ENCODE peak calls at places on chromosome 17, in seven cellular contexts. One of them, this sample, is unnamed.
A peak's percentile ranks its signal among the peaks of the same experiment; 100 is the strongest.

GRCh38 chr17:56933868-56934267 is 20.0 kb upstream of the TRIM25 start:
- DNase-seq in fibroblast of lung: no peak
- DNase-seq in RWPE2: no peak
- DNase-seq in A549: no peak
- DNase-seq in MM.1S: no peak
- DNase-seq in GM23248: no peak
- DNase-seq in K562: no peak
- DNase-seq in this sample: no peak

GRCh38 chr17:36463916-36464764 is 22.3 kb upstream of the ZNHIT3 start:
- DNase-seq in fibroblast of lung: peak; percentile 75
- DNase-seq in RWPE2: peak; percentile 87
- DNase-seq in A549: peak; percentile 74
- DNase-seq in MM.1S: peak; percentile 74
- DNase-seq in GM23248: peak; percentile 95
- DNase-seq in K562: peak; percentile 88
- DNase-seq in this sample: peak; percentile 39

GRCh38 chr17:32335647-32336046 is 6.3 kb downstream of the C17orf75 start:
- DNase-seq in fibroblast of lung: peak; percentile 89
- DNase-seq in RWPE2: no peak
- DNase-seq in A549: no peak
- DNase-seq in MM.1S: no peak
- DNase-seq in GM23248: peak; percentile 77
- DNase-seq in K562: no peak
- DNase-seq in this sample: peak; percentile 76

GRCh38 chr17:36069131-36069530 is 5.1 kb downstream of the CCL18 start:
- DNase-seq in fibroblast of lung: no peak
- DNase-seq in RWPE2: no peak
- DNase-seq in A549: no peak
- DNase-seq in MM.1S: no peak
- DNase-seq in GM23248: no peak
- DNase-seq in K562: no peak
- DNase-seq in this sample: peak; percentile 29

GRCh38 chr17:81057079-81057730 is 22.3 kb downstream of the BAIAP2 start:
- DNase-seq in fibroblast of lung: no peak
- DNase-seq in RWPE2: peak; percentile 88
- DNase-seq in A549: peak; percentile 45
- DNase-seq in MM.1S: no peak
- DNase-seq in GM23248: peak; percentile 51
- DNase-seq in K562: peak; percentile 93
- DNase-seq in this sample: peak; percentile 79

GRCh38 chr17:43707184-43707583 is 45.5 kb upstream of the MEOX1 start:
- DNase-seq in fibroblast of lung: no peak
- DNase-seq in RWPE2: no peak
- DNase-seq in A549: no peak
- DNase-seq in MM.1S: no peak
- DNase-seq in GM23248: no peak
- DNase-seq in K562: no peak
- DNase-seq in this sample: no peak

GRCh38 chr17:82149401-82150099 is 51.5 kb upstream of the FASN start:
- DNase-seq in fibroblast of lung: no peak
- DNase-seq in RWPE2: peak; percentile 69
- DNase-seq in A549: no peak
- DNase-seq in MM.1S: no peak
- DNase-seq in GM23248: no peak
- DNase-seq in K562: no peak
- DNase-seq in this sample: no peak

GRCh38 chr17:48236681-48237134 is 129.1 kb downstream of the SNX11 start:
- DNase-seq in fibroblast of lung: peak; percentile 96
- DNase-seq in RWPE2: peak; percentile 88
- DNase-seq in A549: peak; percentile 29
- DNase-seq in MM.1S: no peak
- DNase-seq in GM23248: peak; percentile 74
- DNase-seq in K562: no peak
- DNase-seq in this sample: peak; percentile 96

GRCh38 chr17:80943346-80944145 is 48.1 kb upstream of the CHMP6 start:
- DNase-seq in fibroblast of lung: no peak
- DNase-seq in RWPE2: peak; percentile 44
- DNase-seq in A549: no peak
- DNase-seq in MM.1S: no peak
- DNase-seq in GM23248: no peak
- DNase-seq in K562: no peak
- DNase-seq in this sample: no peak

GRCh38 chr17:66964930-66965800 is 658 bp downstream of the CACNG4 start:
- DNase-seq in fibroblast of lung: no peak
- DNase-seq in RWPE2: no peak
- DNase-seq in A549: peak; percentile 81
- DNase-seq in MM.1S: no peak
- DNase-seq in GM23248: no peak
- DNase-seq in K562: no peak
- DNase-seq in this sample: no peak

GRCh38 chr17:10875984-10876555 is 38.2 kb upstream of the PIRT start:
- DNase-seq in fibroblast of lung: peak; percentile 1
- DNase-seq in RWPE2: no peak
- DNase-seq in A549: peak; percentile 53
- DNase-seq in MM.1S: peak; percentile 18
- DNase-seq in GM23248: peak; percentile 46
- DNase-seq in K562: peak; percentile 47
- DNase-seq in this sample: no peak

GRCh38 chr17:82382933-82383255 is 11.3 kb downstream of the UTS2R start:
- DNase-seq in fibroblast of lung: no peak
- DNase-seq in RWPE2: peak; percentile 68
- DNase-seq in A549: no peak
- DNase-seq in MM.1S: no peak
- DNase-seq in GM23248: no peak
- DNase-seq in K562: no peak
- DNase-seq in this sample: no peak

GRCh38 chr17:3965123-3965800 is 1.0 kb upstream of the ATP2A3 start:
- DNase-seq in fibroblast of lung: peak; percentile 25
- DNase-seq in RWPE2: no peak
- DNase-seq in A549: peak; percentile 92
- DNase-seq in MM.1S: peak; percentile 81
- DNase-seq in GM23248: peak; percentile 60
- DNase-seq in K562: peak; percentile 91
- DNase-seq in this sample: no peak

GRCh38 chr17:72590382-72590781 is 469.6 kb downstream of the SOX9 start:
- DNase-seq in fibroblast of lung: peak; percentile 80
- DNase-seq in RWPE2: peak; percentile 22
- DNase-seq in A549: peak; percentile 58
- DNase-seq in MM.1S: no peak
- DNase-seq in GM23248: peak; percentile 92
- DNase-seq in K562: no peak
- DNase-seq in this sample: peak; percentile 73

GRCh38 chr17:15660077-15660476 is 24.0 kb downstream of the TRIM16 start:
- DNase-seq in fibroblast of lung: no peak
- DNase-seq in RWPE2: no peak
- DNase-seq in A549: no peak
- DNase-seq in MM.1S: no peak
- DNase-seq in GM23248: no peak
- DNase-seq in K562: no peak
- DNase-seq in this sample: no peak

GRCh38 chr17:43877451-43878155 is 29.7 kb downstream of the MPP2 start:
- DNase-seq in fibroblast of lung: no peak
- DNase-seq in RWPE2: no peak
- DNase-seq in A549: no peak
- DNase-seq in MM.1S: no peak
- DNase-seq in GM23248: no peak
- DNase-seq in K562: no peak
- DNase-seq in this sample: no peak

GRCh38 chr17:42253601-42254000 is 22.6 kb downstream of the STAT5B start:
- DNase-seq in fibroblast of lung: peak; percentile 53
- DNase-seq in RWPE2: no peak
- DNase-seq in A549: no peak
- DNase-seq in MM.1S: no peak
- DNase-seq in GM23248: no peak
- DNase-seq in K562: no peak
- DNase-seq in this sample: no peak

GRCh38 chr17:42251115-42251514 is 25.1 kb downstream of the STAT5B start:
- DNase-seq in fibroblast of lung: peak; percentile 43
- DNase-seq in RWPE2: no peak
- DNase-seq in A549: peak; percentile 62
- DNase-seq in MM.1S: no peak
- DNase-seq in GM23248: peak; percentile 18
- DNase-seq in K562: no peak
- DNase-seq in this sample: no peak

GRCh38 chr17:42255425-42255810 is 20.8 kb downstream of the STAT5B start:
- DNase-seq in fibroblast of lung: no peak
- DNase-seq in RWPE2: no peak
- DNase-seq in A549: no peak
- DNase-seq in MM.1S: no peak
- DNase-seq in GM23248: no peak
- DNase-seq in K562: no peak
- DNase-seq in this sample: no peak

GRCh38 chr17:42253173-42253545 is 23.0 kb downstream of the STAT5B start:
- DNase-seq in fibroblast of lung: no peak
- DNase-seq in RWPE2: no peak
- DNase-seq in A549: no peak
- DNase-seq in MM.1S: no peak
- DNase-seq in GM23248: no peak
- DNase-seq in K562: no peak
- DNase-seq in this sample: no peak

GRCh38 chr17:42252528-42253172 is 23.5 kb downstream of the STAT5B start:
- DNase-seq in fibroblast of lung: peak; percentile 67
- DNase-seq in RWPE2: no peak
- DNase-seq in A549: no peak
- DNase-seq in MM.1S: no peak
- DNase-seq in GM23248: peak; percentile 40
- DNase-seq in K562: no peak
- DNase-seq in this sample: peak; percentile 25
- H3K4me1 ChIP-seq in fibroblast of lung: peaks cover 15% of the 10 kb centered on the region
- H3K4me1 ChIP-seq in RWPE2: peaks cover 11% of the 10 kb centered on the region
- H3K4me1 ChIP-seq in A549: peaks cover 66% of the 10 kb centered on the region
- H3K4me1 ChIP-seq in MM.1S: peaks cover 12% of the 10 kb centered on the region
- H3K4me1 ChIP-seq in GM23248: peaks cover 27% of the 10 kb centered on the region
- H3K4me1 ChIP-seq in K562: peaks cover 21% of the 10 kb centered on the region
- H3K4me1 ChIP-seq in this sample: peaks cover 12% of the 10 kb centered on the region

DNA sequence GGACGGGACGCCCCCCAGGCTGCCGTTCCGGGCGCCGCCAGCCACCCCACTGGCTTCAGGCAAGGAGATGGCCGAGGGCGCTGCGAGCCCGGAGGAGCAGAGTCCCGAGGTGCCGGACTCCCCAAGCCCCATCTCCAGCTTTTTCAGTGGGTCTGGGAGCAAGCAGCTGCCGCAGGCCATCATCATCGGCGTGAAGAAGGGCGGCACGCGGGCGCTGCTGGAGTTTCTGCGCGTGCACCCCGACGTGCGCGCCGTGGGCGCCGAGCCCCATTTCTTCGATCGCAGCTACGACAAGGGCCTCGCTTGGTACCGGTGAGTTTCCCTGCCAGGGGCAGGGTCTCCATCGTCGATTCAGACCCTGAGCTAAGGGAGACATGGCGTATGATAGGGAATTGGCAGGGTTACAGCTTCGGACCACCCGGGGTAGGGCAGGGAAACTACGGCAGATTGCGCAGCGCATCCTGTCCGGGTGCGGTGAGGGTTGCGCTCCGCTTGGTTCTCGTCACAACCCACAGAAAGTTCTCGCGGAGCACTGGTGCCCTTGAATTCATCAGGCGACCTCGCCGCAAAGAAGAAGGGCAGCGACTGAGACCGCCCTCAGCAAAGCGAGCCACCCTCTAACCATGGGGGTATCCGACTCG is 1.0 kb downstream of the HS3ST3B1 start:
- DNase-seq in fibroblast of lung: peak; percentile 55
- DNase-seq in RWPE2: no peak
- DNase-seq in A549: no peak
- DNase-seq in MM.1S: no peak
- DNase-seq in GM23248: peak; percentile 74
- DNase-seq in K562: peak; percentile 37
- DNase-seq in this sample: peak; percentile 60
- H3K4me1 ChIP-seq in fibroblast of lung: peaks cover 5% of the 10 kb centered on the region
- H3K4me1 ChIP-seq in RWPE2: peaks cover 14% of the 10 kb centered on the region
- H3K4me1 ChIP-seq in A549: peaks cover 29% of the 10 kb centered on the region
- H3K4me1 ChIP-seq in MM.1S: no peaks in the 10 kb centered on the region
- H3K4me1 ChIP-seq in GM23248: peaks cover 39% of the 10 kb centered on the region
- H3K4me1 ChIP-seq in K562: peaks cover 43% of the 10 kb centered on the region
- H3K4me1 ChIP-seq in this sample: no peaks in the 10 kb centered on the region

DNA sequence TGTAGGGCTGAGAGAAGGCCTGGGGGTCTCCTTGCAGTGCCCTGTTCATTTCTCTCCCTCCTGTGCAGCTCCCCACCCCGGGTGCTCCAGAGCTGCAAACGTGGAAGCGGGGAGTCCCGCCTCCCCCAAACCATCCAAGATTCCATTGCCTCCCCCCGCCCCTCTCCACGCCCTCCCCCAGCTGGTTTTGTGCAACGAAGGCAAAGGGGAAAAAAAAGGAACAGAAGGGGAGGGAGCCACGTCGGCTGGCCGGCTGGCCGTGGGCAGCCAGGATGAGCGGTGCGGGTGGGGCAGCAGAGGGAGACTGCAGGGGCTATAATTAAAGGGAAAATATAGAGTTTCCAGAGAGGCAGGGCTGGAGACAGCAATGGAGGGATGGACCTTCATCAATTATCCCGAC is 1.7 kb upstream of the COL1A1 start:
- DNase-seq in fibroblast of lung: peak; percentile 78
- DNase-seq in RWPE2: peak; percentile 29
- DNase-seq in A549: no peak
- DNase-seq in MM.1S: no peak
- DNase-seq in GM23248: peak; percentile 91
- DNase-seq in K562: no peak
- DNase-seq in this sample: no peak
- H3K4me1 ChIP-seq in fibroblast of lung: peaks cover 42% of the 10 kb centered on the region
- H3K4me1 ChIP-seq in RWPE2: peaks cover 4% of the 10 kb centered on the region
- H3K4me1 ChIP-seq in A549: peaks cover 23% of the 10 kb centered on the region
- H3K4me1 ChIP-seq in MM.1S: peaks cover 4% of the 10 kb centered on the region
- H3K4me1 ChIP-seq in GM23248: peaks cover 61% of the 10 kb centered on the region
- H3K4me1 ChIP-seq in K562: peaks cover 46% of the 10 kb centered on the region
- H3K4me1 ChIP-seq in this sample: peaks cover 10% of the 10 kb centered on the region

DNA sequence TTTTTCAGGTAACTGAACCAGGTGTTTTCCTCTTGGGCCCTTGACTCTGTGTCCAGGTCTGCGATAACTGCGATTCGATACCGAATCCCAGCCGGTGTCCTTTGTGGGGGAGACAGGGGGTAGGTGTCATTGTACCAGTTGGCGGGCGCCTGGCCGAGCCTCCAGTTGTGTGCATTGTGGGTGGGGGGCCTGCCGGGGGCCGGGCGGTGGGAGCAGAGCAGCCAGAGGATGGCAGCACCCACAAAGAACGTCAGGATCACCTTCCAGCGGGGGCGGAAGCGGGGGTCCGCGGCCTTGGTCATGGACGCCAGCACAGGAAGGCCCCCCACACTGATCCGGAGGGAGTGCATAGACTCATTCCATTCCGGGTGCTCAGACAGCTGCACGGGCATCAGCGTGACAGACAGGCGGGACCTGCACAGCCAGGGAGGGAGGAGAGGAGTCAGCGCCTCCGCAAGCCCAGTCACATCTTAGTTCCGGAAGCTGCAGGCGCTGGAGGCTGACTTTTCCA is 12.3 kb downstream of the CANT1 start:
- DNase-seq in fibroblast of lung: no peak
- DNase-seq in RWPE2: no peak
- DNase-seq in A549: no peak
- DNase-seq in MM.1S: no peak
- DNase-seq in GM23248: no peak
- DNase-seq in K562: no peak
- DNase-seq in this sample: peak; percentile 67
- H3K4me1 ChIP-seq in fibroblast of lung: no peaks in the 10 kb centered on the region
- H3K4me1 ChIP-seq in RWPE2: peaks cover 19% of the 10 kb centered on the region
- H3K4me1 ChIP-seq in A549: no peaks in the 10 kb centered on the region
- H3K4me1 ChIP-seq in MM.1S: no peaks in the 10 kb centered on the region
- H3K4me1 ChIP-seq in GM23248: no peaks in the 10 kb centered on the region
- H3K4me1 ChIP-seq in K562: peaks cover 17% of the 10 kb centered on the region
- H3K4me1 ChIP-seq in this sample: peaks cover 12% of the 10 kb centered on the region

GRCh38 chr17:74183411-74183810 is 20.1 kb upstream of the RPL38 start:
- DNase-seq in fibroblast of lung: no peak
- DNase-seq in RWPE2: no peak
- DNase-seq in A549: no peak
- DNase-seq in MM.1S: no peak
- DNase-seq in GM23248: no peak
- DNase-seq in K562: no peak
- DNase-seq in this sample: no peak
- H3K4me1 ChIP-seq in fibroblast of lung: no peaks in the 10 kb centered on the region
- H3K4me1 ChIP-seq in RWPE2: no peaks in the 10 kb centered on the region
- H3K4me1 ChIP-seq in A549: no peaks in the 10 kb centered on the region
- H3K4me1 ChIP-seq in MM.1S: no peaks in the 10 kb centered on the region
- H3K4me1 ChIP-seq in GM23248: no peaks in the 10 kb centered on the region
- H3K4me1 ChIP-seq in K562: no peaks in the 10 kb centered on the region
- H3K4me1 ChIP-seq in this sample: no peaks in the 10 kb centered on the region

This sample was measured in foreskin keratinocyte.